ENCODE peak calls at places on chromosome 16, in four cellular contexts. One of them, this sample, is unnamed.

GRCh38 chr16:52497067-52497816 is 49.7 kb downstream of the TOX3 start:
- DNase-seq in RPMI7951: peak; percentile 5
- DNase-seq in adrenal gland: no peak
- DNase-seq in T-helper 2 cell: no peak
- DNase-seq in this sample: peak; percentile 22

GRCh38 chr16:61409604-61410003 is 626.6 kb downstream of the CDH8 start:
- DNase-seq in RPMI7951: no peak
- DNase-seq in adrenal gland: no peak
- DNase-seq in T-helper 2 cell: no peak
- DNase-seq in this sample: no peak

GRCh38 chr16:49824600-49824999 is 31.3 kb downstream of the ZNF423 start:
- DNase-seq in T-helper 2 cell: no peak
- DNase-seq in RPMI7951: no peak
- DNase-seq in adrenal gland: no peak
- DNase-seq in this sample: no peak

GRCh38 chr16:77788196-77789084 is at the start of gene VAT1L:
- DNase-seq in adrenal gland: peak; percentile 54
- DNase-seq in T-helper 2 cell: no peak
- DNase-seq in RPMI7951: peak; percentile 67
- DNase-seq in this sample: no peak

GRCh38 chr16:72905581-72905980 is 142.3 kb downstream of the ZFHX3 start:
- DNase-seq in RPMI7951: peak; percentile 45
- DNase-seq in T-helper 2 cell: no peak
- DNase-seq in adrenal gland: no peak
- DNase-seq in this sample: no peak

GRCh38 chr16:65855171-65856145 is 511.0 kb upstream of the CDH5 start:
- DNase-seq in RPMI7951: no peak
- DNase-seq in T-helper 2 cell: no peak
- DNase-seq in adrenal gland: no peak
- DNase-seq in this sample: no peak

GRCh38 chr16:58563775-58564174 is 48.5 kb downstream of the SETD6 start:
- DNase-seq in adrenal gland: no peak
- DNase-seq in RPMI7951: no peak
- DNase-seq in T-helper 2 cell: no peak
- DNase-seq in this sample: no peak

GRCh38 chr16:17368951-17369350 is 101.8 kb downstream of the XYLT1 start:
- DNase-seq in adrenal gland: no peak
- DNase-seq in RPMI7951: no peak
- DNase-seq in T-helper 2 cell: no peak
- DNase-seq in this sample: no peak

GRCh38 chr16:57093845-57094564 is 1.6 kb downstream of the CPNE2 start:
- DNase-seq in RPMI7951: no peak
- DNase-seq in adrenal gland: no peak
- DNase-seq in T-helper 2 cell: no peak
- DNase-seq in this sample: no peak

This sample was measured in COLO829.